ENCODE peak calls at places on chromosome 10, in four cellular contexts. L, P, T and J are unnamed samples.

GRCh38 chr10:130964771-130965170 is 346.8 kb downstream of the TCERG1L start:
- DNase-seq in L (no peak), P (no peak), T (no peak), J (no peak)

GRCh38 chr10:97827778-97828291 is 21.8 kb upstream of the GOLGA7B start:
- DNase-seq in L (no peak), P (peak), T (no peak), J (peak)

GRCh38 chr10:16777473-16778370 is 39.5 kb downstream of the RSU1 start:
- DNase-seq in L (no peak), P (peak), T (no peak), J (peak)

GRCh38 chr10:60098676-60099601 is 192.6 kb upstream of the CCDC6 start:
- DNase-seq in L (no peak), P (no peak), T (no peak), J (no peak)

GRCh38 chr10:13868528-13869294 is 281.9 kb downstream of the PRPF18 start:
- DNase-seq in L (no peak), P (no peak), T (no peak), J (no peak)

GRCh38 chr10:124709862-124710261 is 34.3 kb downstream of the FAM53B start:
- DNase-seq in L (no peak), P (no peak), T (peak), J (no peak)

GRCh38 chr10:127300868-127301321 is 104.5 kb upstream of the INSYN2A start:
- DNase-seq in L (no peak), P (no peak), T (no peak), J (no peak)

GRCh38 chr10:8951440-8952089 is 897.1 kb downstream of the GATA3 start:
- DNase-seq in L (no peak), P (no peak), T (no peak), J (no peak)

GRCh38 chr10:44298713-44299112 is 86.2 kb downstream of the CXCL12 start:
- DNase-seq in L (no peak), P (no peak), T (no peak), J (no peak)

GRCh38 chr10:118551535-118552100 is 43.8 kb downstream of the PRLHR start:
- DNase-seq in L (no peak), P (no peak), T (no peak), J (no peak)

GRCh38 chr10:132101529-132101928 is 35.8 kb downstream of the JAKMIP3 start:
- DNase-seq in L (no peak), P (no peak), T (no peak), J (no peak)

GRCh38 chr10:78301891-78302738 is 268.5 kb downstream of the RPS24 start:
- DNase-seq in L (no peak), P (no peak), T (no peak), J (no peak)

GRCh38 chr10:44830022-44830421 is 81.1 kb upstream of the TMEM72 start:
- DNase-seq in L (no peak), P (peak), T (no peak), J (peak)

GRCh38 chr10:13349776-13350274 is 1.7 kb upstream of the SEPHS1 start:
- DNase-seq in L (peak), P (peak), T (peak), J (peak)

GRCh38 chr10:76444034-76444800 is 1012.8 kb downstream of the LRMDA start:
- DNase-seq in L (no peak), P (peak), T (no peak), J (no peak)

GRCh38 chr10:7085913-7086589 is 324.8 kb downstream of the SFMBT2 start:
- DNase-seq in L (no peak), P (peak), T (no peak), J (no peak)
- TF ChIP-seq CTCF in L (no peak), P (no peak), T (peak), J (no peak)

GRCh38 chr10:92552310-92552709 is 21.6 kb downstream of the IDE start:
- DNase-seq in L (no peak), P (no peak), T (no peak), J (no peak)
- TF ChIP-seq CTCF in L (no peak), P (peak), T (peak), J (peak)

GRCh38 chr10:36038316-36038715 is 396.2 kb upstream of the FZD8 start:
- DNase-seq in L (no peak), P (no peak), T (no peak), J (no peak)

GRCh38 chr10:36036137-36036536 is 394.0 kb upstream of the FZD8 start:
- DNase-seq in L (no peak), P (no peak), T (no peak), J (no peak)

DNA sequence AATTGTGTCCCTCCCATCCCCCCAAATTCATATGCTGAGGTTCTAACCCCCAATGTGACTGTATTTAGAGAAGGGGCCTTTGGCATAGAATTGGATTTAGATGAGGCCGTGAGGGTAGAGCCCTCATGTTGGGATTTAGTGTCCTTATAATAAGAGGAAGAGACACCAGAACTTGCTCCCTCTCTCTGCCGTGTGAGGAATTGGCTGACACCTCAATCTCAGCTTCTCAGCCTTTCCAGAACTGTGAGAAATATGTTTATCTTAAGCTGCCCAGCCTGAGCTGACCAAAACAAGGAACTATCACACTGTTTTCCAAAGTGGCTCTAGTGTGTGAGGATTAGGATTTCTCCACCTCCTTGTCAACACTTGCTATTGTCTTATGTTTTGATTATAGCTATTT is 400.0 kb upstream of the FZD8 start:
- DNase-seq in L (no peak), P (no peak), T (no peak), J (no peak)
- TF ChIP-seq CTCF in L (no peak), P (no peak), T (no peak), J (no peak)

GRCh38 chr10:113872139-113873030 is 17.9 kb downstream of the NHLRC2 start:
- DNase-seq in L (no peak), P (no peak), T (no peak), J (no peak)

GRCh38 chr10:113880236-113880635 is 25.8 kb downstream of the NHLRC2 start:
- DNase-seq in L (no peak), P (peak), T (no peak), J (peak)

GRCh38 chr10:113875212-113875611 is 20.8 kb downstream of the NHLRC2 start:
- DNase-seq in L (no peak), P (no peak), T (no peak), J (no peak)

GRCh38 chr10:113879691-113880090 is 25.2 kb downstream of the NHLRC2 start:
- DNase-seq in L (no peak), P (no peak), T (no peak), J (no peak)

GRCh38 chr10:113876461-113876860 is 22.0 kb downstream of the NHLRC2 start:
- DNase-seq in L (no peak), P (no peak), T (no peak), J (no peak)
- TF ChIP-seq CTCF in L (no peak), P (no peak), T (no peak), J (no peak)

DNA sequence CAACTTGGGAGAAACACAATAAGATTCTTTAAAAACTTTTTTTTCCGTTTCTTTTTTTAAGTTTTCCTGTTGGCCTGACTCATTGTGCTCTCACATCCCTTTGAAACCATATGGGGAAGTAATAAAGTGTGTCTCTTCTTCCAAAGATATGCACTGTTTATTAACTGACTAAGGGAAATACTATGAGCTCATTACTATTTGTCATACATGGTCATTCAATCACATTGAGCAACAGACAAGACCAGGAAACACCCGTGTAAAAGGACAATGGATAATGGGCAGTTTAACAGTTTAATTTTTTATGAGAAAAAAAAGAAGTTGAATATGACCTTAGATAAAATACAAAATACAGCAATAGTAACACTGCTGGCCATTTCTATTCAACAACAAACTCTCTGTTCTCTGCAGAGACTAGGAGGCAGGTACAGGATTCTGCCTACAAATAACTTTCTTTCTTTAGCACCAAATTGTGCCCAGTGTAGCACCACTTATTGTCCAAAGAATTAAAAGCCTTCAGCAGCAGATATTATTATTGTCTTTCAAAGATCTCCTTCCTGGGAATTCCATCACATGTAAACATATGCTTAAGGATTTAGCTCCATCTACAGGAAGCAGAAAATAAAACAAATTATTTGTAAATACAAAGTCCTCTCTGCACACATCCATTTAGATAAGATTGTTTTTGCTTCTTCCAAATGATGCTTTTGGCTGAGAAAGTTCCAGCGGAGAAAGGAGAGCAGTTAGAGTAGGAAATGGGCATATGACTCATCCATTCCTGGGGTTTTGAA is 55.0 kb upstream of the AKR1E2 start:
- DNase-seq in L (no peak), P (peak), T (no peak), J (peak)
- TF ChIP-seq CTCF in L (peak), P (peak), T (peak), J (peak)

DNA sequence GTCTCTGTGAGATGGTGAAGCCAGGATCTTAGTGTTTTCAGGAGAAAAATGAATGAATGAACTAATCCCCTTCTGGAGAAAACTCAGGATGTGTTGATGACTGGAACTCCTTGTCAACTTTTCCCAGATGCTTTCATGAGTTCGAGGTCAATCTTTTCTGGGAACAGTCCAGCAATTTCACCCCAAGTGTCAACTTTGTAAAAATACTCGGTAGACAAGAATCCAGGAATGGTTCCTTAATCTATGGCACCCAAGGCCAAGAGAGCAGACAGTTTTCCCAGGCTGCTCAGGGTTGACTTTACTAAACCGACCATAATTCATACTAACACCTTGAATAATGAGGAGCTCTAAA is 31.1 kb upstream of the LYZL1 start:
- DNase-seq in L (no peak), P (no peak), T (no peak), J (no peak)
- TF ChIP-seq CTCF in L (no peak), P (no peak), T (no peak), J (no peak)

GRCh38 chr10:49539320-49539885 is 482 bp upstream of the ERCC6 start:
- DNase-seq in L (no peak), P (peak), T (peak), J (peak)

GRCh38 chr10:49534670-49535381 is 4.1 kb downstream of the ERCC6 start:
- DNase-seq in L (no peak), P (peak), T (no peak), J (peak)

GRCh38 chr10:49541762-49542161 is 2.8 kb upstream of the ERCC6 start:
- DNase-seq in L (no peak), P (no peak), T (no peak), J (no peak)

GRCh38 chr10:49542353-49542752 is 3.4 kb upstream of the ERCC6 start:
- DNase-seq in L (no peak), P (no peak), T (no peak), J (no peak)

GRCh38 chr10:49538381-49539319 is at the start of gene ERCC6:
- DNase-seq in L (peak), P (peak), T (peak), J (peak)
- TF ChIP-seq CTCF in L (no peak), P (peak), T (no peak), J (no peak)